ENCODE peak calls at places on chromosomes 6 and 20, in six cellular contexts. P is cardiac muscle cell; F is stomach; X is esophagus squamous epithelium; O is left lung; S is CD8-positive, alpha-beta memory T cell. U is an unnamed sample.

GRCh38 chr20:8721098-8721497 is 347.8 kb upstream of the PLCB4 start:
- DNase-seq in P (peak), F (peak), X (no peak), O (no peak), S (peak), U (no peak)

GRCh38 chr20:25090492-25091429 is 8.8 kb upstream of the VSX1 start:
- DNase-seq in P (no peak), F (no peak), X (no peak), O (no peak), S (peak), U (no peak)

GRCh38 chr6:84278311-84278710 is 50.9 kb upstream of the CEP162 start:
- DNase-seq in P (peak), F (no peak), X (no peak), O (no peak), S (no peak), U (no peak)

GRCh38 chr6:131286469-131287040 is 151.3 kb downstream of the AKAP7 start:
- DNase-seq in P (no peak), F (no peak), X (no peak), O (no peak), S (no peak), U (no peak)

GRCh38 chr6:41336824-41337223 is 1.4 kb downstream of the NCR2 start:
- DNase-seq in P (no peak), F (no peak), X (no peak), O (no peak), S (no peak), U (no peak)

GRCh38 chr6:14276667-14277404 is 159.3 kb downstream of the CD83 start:
- DNase-seq in P (no peak), F (no peak), X (no peak), O (no peak), S (no peak), U (no peak)

GRCh38 chr6:168871535-168872106 is 382.0 kb downstream of the THBS2 start:
- DNase-seq in P (no peak), F (peak), X (no peak), O (no peak), S (no peak), U (no peak)

GRCh38 chr6:94361304-94362060 is 942.1 kb upstream of the EPHA7 start:
- DNase-seq in P (no peak), F (no peak), X (no peak), O (no peak), S (no peak), U (no peak)

GRCh38 chr6:11188161-11188915 is 44.1 kb downstream of the NEDD9 start:
- DNase-seq in P (no peak), F (no peak), X (no peak), O (no peak), S (no peak), U (peak)

GRCh38 chr6:15491255-15491985 is 171.4 kb downstream of the DTNBP1 start:
- DNase-seq in P (peak), F (peak), X (no peak), O (peak), S (peak), U (no peak)

GRCh38 chr6:136753624-136754023 is 38.7 kb downstream of the MAP3K5 start:
- DNase-seq in P (no peak), F (no peak), X (no peak), O (no peak), S (peak), U (no peak)

GRCh38 chr6:13407709-13408695 is 79.4 kb downstream of the GFOD1 start:
- DNase-seq in P (no peak), F (peak), X (no peak), O (no peak), S (no peak), U (peak)

GRCh38 chr20:11677445-11678235 is 240.1 kb upstream of the BTBD3 start:
- DNase-seq in P (no peak), F (no peak), X (no peak), O (no peak), S (no peak), U (no peak)

GRCh38 chr6:145815351-145815772 is 767 bp upstream of the FBXO30 start:
- DNase-seq in P (no peak), F (no peak), X (no peak), O (no peak), S (no peak), U (no peak)

GRCh38 chr20:17969276-17969883 is 562 bp downstream of the MGME1 start:
- DNase-seq in P (peak), F (peak), X (no peak), O (no peak), S (peak), U (no peak)

GRCh38 chr6:123770247-123770949 is 33.3 kb upstream of the NKAIN2 start:
- DNase-seq in P (no peak), F (no peak), X (no peak), O (no peak), S (no peak), U (no peak)

GRCh38 chr6:111263837-111264236 is 176.5 kb downstream of the SLC16A10 start:
- DNase-seq in P (no peak), F (no peak), X (no peak), O (no peak), S (no peak), U (no peak)

GRCh38 chr6:16182428-16182827 is 53.5 kb downstream of the MYLIP start:
- DNase-seq in P (no peak), F (no peak), X (no peak), O (no peak), S (no peak), U (no peak)

GRCh38 chr6:148780918-148781436 is 34.1 kb downstream of the UST start:
- DNase-seq in P (peak), F (no peak), X (no peak), O (no peak), S (no peak), U (no peak)

GRCh38 chr20:45229264-45230056 is 8.3 kb downstream of the SEMG2 start:
- DNase-seq in P (no peak), F (peak), X (no peak), O (peak), S (no peak), U (no peak)

GRCh38 chr20:50980071-50980681 is 21.6 kb downstream of the MOCS3 start:
- DNase-seq in P (no peak), F (no peak), X (no peak), O (no peak), S (no peak), U (peak)

GRCh38 chr6:52887912-52888535 is 21.5 kb downstream of the GSTA3 start:
- DNase-seq in P (no peak), F (no peak), X (no peak), O (no peak), S (no peak), U (no peak)

GRCh38 chr20:38293490-38294333 is 10.2 kb upstream of the BPI start:
- DNase-seq in P (no peak), F (no peak), X (no peak), O (no peak), S (no peak), U (no peak)

GRCh38 chr6:38404900-38405556 is 234.7 kb downstream of the BTBD9 start:
- DNase-seq in P (no peak), F (no peak), X (no peak), O (no peak), S (no peak), U (peak)

GRCh38 chr20:47210470-47210869 is 146.0 kb downstream of the ZMYND8 start:
- DNase-seq in P (no peak), F (no peak), X (no peak), O (no peak), S (no peak), U (no peak)

GRCh38 chr6:13643125-13643524 is 28.0 kb downstream of the NOL7 start:
- DNase-seq in P (no peak), F (no peak), X (no peak), O (no peak), S (no peak), U (no peak)

GRCh38 chr6:159595173-159595572 is 97.9 kb downstream of the SOD2 start:
- DNase-seq in P (no peak), F (no peak), X (no peak), O (no peak), S (no peak), U (peak)

GRCh38 chr20:3923818-3924217 is 34.6 kb downstream of the PANK2 start:
- DNase-seq in P (no peak), F (no peak), X (no peak), O (no peak), S (no peak), U (no peak)
- H3K27ac ChIP-seq in P (peak), F (no peak), X (no peak), O (peak), S (no peak), U (peak)

DNA sequence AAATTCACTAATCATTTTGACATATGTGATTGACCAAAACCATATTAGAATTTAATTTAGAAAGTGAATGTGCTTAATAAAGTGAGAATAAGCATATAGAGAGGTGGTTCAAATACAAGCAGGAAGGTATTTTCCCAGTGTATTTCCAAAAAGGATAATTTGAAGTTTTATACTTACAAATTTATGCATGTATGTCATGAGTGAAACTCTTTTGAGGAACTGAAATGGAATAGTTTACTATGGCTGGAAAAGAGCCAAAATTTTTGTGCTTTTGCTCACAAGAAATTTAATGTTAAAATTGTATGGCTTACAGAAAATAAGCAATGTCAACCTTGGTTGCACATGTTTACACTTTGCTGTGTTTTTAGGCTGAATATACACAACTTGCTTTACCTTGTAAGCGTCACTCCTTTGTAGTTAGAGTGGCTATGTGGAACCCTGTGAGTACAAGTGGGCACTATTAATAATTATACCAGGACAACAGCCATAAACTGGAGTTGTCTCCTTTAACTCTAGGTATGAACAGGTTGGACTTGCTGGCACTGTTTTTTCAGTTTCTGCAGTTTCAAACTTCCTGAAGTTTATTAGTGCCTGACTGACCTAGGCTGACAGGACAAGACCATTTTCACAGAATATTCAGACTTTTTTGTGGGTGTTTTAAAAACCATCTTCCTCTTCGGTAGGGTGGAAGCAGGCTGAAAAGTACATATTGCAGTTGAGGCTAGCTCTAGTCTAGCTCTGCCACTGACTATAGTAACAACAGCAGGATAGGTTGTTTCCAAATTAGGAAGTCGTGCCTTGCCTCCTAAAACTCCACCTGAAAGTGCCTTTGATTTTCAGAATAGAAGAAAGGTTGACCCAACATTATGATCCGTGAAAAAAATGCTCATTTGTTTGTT is 6.0 kb downstream of the AFDN start:
- DNase-seq in P (no peak), F (no peak), X (no peak), O (no peak), S (no peak), U (no peak)
- H3K27ac ChIP-seq in P (peak), F (peak), X (peak), O (peak), S (peak), U (peak)

DNA sequence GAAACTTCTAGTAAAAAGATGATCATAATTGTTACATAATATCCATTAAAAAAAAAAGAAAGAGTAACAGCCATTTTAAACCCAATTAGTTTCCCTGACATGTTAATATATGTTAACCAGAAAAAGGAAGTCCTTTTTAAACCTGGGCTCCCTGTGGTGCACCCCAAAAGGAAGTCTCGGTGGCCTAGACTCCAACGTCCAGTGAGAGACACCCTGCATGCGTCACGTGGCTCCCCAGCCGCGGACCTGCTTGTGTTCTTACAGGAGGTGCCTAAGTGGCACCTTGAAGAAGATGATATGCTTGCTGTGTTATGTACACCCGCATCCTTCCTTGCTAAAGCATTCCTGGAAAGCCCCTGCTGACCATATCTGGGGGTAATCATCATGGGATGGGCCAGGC is 50.1 kb downstream of the FOXC1 start:
- DNase-seq in P (no peak), F (no peak), X (no peak), O (no peak), S (no peak), U (no peak)
- H3K27ac ChIP-seq in P (no peak), F (no peak), X (no peak), O (no peak), S (no peak), U (no peak)

DNA sequence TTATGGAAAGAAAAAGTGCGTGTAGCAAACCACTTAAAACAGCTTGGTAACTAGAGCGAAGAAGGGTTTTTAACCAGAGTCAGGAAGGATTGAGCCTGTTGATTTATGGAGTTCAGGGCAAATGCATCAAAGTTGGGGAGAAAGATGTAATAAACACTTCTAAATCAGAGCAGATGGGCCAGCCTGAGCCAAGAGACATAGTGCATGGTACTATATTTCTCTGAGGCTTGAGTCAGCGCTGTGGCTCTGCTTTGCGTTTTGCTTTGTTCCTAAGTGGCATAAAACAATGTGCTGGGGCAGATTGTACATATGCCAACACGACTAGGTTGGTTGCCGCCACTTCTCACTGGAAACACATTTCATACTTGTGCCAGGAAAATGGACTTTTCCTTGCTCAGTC is 111.3 kb downstream of the BCKDHB start:
- DNase-seq in P (no peak), F (no peak), X (no peak), O (no peak), S (no peak), U (no peak)
- H3K27ac ChIP-seq in P (no peak), F (no peak), X (no peak), O (no peak), S (no peak), U (no peak)

DNA sequence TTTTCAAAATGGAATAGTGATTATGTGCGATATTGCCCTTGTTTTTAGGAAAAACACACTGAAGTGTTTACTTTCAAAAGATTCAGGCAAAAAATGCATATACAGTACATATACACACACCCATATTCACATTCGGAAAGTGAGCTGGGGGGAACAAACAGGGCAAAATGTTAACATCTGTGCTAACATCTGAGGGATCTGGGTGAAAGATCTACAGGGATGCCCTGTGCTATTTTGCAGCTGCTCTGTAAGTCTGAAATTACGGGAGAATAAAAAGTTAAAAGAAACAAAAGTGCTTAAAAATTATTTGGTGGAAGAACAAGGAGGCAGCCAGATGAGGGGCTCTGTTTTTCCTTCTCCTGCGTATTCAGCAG is 860 bp downstream of the CST3 start:
- DNase-seq in P (no peak), F (no peak), X (no peak), O (no peak), S (no peak), U (no peak)
- H3K27ac ChIP-seq in P (no peak), F (peak), X (peak), O (peak), S (peak), U (peak)

U was measured in epithelial cell of prostate.